ENCODE peak calls at places on chromosomes 2 and 18, in six cellular contexts. U is fibroblast of pulmonary artery; J is HCT116; M is NCI-H510A treated with DMSO at 0.1 percent for 48 hours; Y is NCI-H1105; K is activated CD8-positive, alpha-beta T cell treated with anti-CD3 and anti-CD28 coated beads, Interleukin-2, amount 10 ng/mL, durations not matched to agents 7 days and 5 days. D is an unnamed sample.

GRCh38 chr2:46308629-46309028 is 11.4 kb downstream of the EPAS1 start:
- DNase-seq in Y (no peak), J (no peak), K (no peak), U (no peak), M (no peak), D (no peak)

GRCh38 chr2:239803102-239803763 is 221.9 kb downstream of the NDUFA10 start:
- DNase-seq in M (no peak), K (no peak), J (no peak), Y (no peak), U (no peak), D (no peak)

GRCh38 chr18:75169411-75169810 is 39.5 kb downstream of the PTGR3 start:
- DNase-seq in U (no peak), M (no peak), K (no peak), J (no peak), Y (no peak), D (no peak)

GRCh38 chr2:43745457-43745856 is 28.4 kb upstream of the DYNC2LI1 start:
- DNase-seq in K (no peak), U (peak), J (no peak), Y (no peak), M (no peak), D (peak)

GRCh38 chr2:70132244-70133126 is 45.2 kb downstream of the PCBP1 start:
- DNase-seq in M (peak), U (peak), J (no peak), K (peak), Y (peak), D (peak)

GRCh38 chr2:239443666-239444567 is 43.1 kb upstream of the HDAC4 start:
- DNase-seq in K (peak), M (no peak), Y (no peak), U (peak), J (no peak), D (no peak)

GRCh38 chr2:11921030-11921583 is 174.7 kb downstream of the LPIN1 start:
- DNase-seq in M (peak), Y (no peak), U (no peak), J (no peak), K (no peak), D (no peak)

GRCh38 chr2:20141806-20142205 is 83.1 kb downstream of the SDC1 start:
- DNase-seq in M (no peak), U (no peak), Y (no peak), K (no peak), J (no peak), D (no peak)

GRCh38 chr2:102266204-102266603 is 45.2 kb upstream of the IL1RL1 start:
- DNase-seq in U (no peak), J (no peak), Y (no peak), K (no peak), M (no peak), D (no peak)

GRCh38 chr2:61714210-61714609 is 139.7 kb downstream of the FAM161A start:
- DNase-seq in U (no peak), M (no peak), K (no peak), Y (no peak), J (no peak), D (no peak)

GRCh38 chr2:28163627-28164279 is 228.9 kb upstream of the FOSL2 start:
- DNase-seq in J (no peak), Y (no peak), U (no peak), K (no peak), M (no peak), D (no peak)

GRCh38 chr2:80499095-80499494 is 194.5 kb upstream of the LRRTM1 start:
- DNase-seq in M (peak), Y (no peak), J (peak), U (peak), K (no peak), D (no peak)

GRCh38 chr2:172234716-172235661 is 132.3 kb upstream of the DLX2 start:
- DNase-seq in Y (peak), M (peak), K (peak), U (no peak), J (no peak), D (peak)

GRCh38 chr2:165008916-165009315 is 53.6 kb upstream of the SLC38A11 start:
- DNase-seq in U (no peak), Y (no peak), J (no peak), M (no peak), K (no peak), D (no peak)

GRCh38 chr2:217058791-217059755 is 199.2 kb upstream of the TNP1 start:
- DNase-seq in U (peak), Y (no peak), K (no peak), J (no peak), M (peak), D (no peak)

GRCh38 chr2:15914981-15915380 is 25.4 kb upstream of the MYCN start:
- DNase-seq in M (no peak), Y (no peak), U (no peak), K (no peak), J (no peak), D (no peak)

GRCh38 chr2:224038830-224039079 is 331 bp downstream of the SERPINE2 start:
- DNase-seq in J (no peak), K (no peak), U (no peak), Y (no peak), M (no peak), D (no peak)

GRCh38 chr18:74579704-74580103 is 18.0 kb upstream of the ZNF407 start:
- DNase-seq in Y (no peak), M (no peak), U (no peak), J (no peak), K (no peak), D (no peak)

GRCh38 chr2:76197842-76198448 is 487.2 kb upstream of the GCFC2 start:
- DNase-seq in M (peak), U (peak), Y (no peak), K (peak), J (peak), D (peak)